ENCODE peak calls at places on chromosomes 5 and 9, in four cellular contexts. N is B cell, E is NB4, F is fibroblast of the aortic adventitia. H is an unnamed sample.

GRCh38 chr9:114015607-114016006 is 62.5 kb downstream of the AMBP start:
- DNase-seq in N (no peak), E (no peak), F (no peak), H (no peak)

GRCh38 chr5:10705736-10706135 is 55.3 kb downstream of the DAP start:
- DNase-seq in N (no peak), F (no peak), E (no peak), H (no peak)

GRCh38 chr5:55407984-55408383 is 100.2 kb downstream of the MTREX start:
- DNase-seq in N (no peak), F (no peak), E (no peak), H (no peak)

GRCh38 chr9:94918038-94918753 is 191.7 kb downstream of the AOPEP start:
- DNase-seq in N (peak; percentile 57), F (no peak), E (peak; percentile 28), H (peak; percentile 60)

GRCh38 chr9:135476981-135477380 is 2.6 kb upstream of the PPP1R26 start:
- DNase-seq in F (peak; percentile 62), N (no peak), E (no peak), H (no peak)

GRCh38 chr5:56003179-56003578 is 8.4 kb upstream of the IL6ST start:
- DNase-seq in N (no peak), E (no peak), F (peak; percentile 75), H (no peak)

GRCh38 chr9:124894741-124895170 is 32.8 kb downstream of the ARPC5L start:
- DNase-seq in F (peak; percentile 58), E (peak; percentile 76), N (no peak), H (peak; percentile 71)

GRCh38 chr5:37804401-37804800 is 35.4 kb downstream of the GDNF start:
- DNase-seq in E (no peak), F (no peak), N (no peak), H (no peak)

GRCh38 chr5:87400305-87400899 is 12.3 kb downstream of the CCNH start:
- DNase-seq in E (peak; percentile 57), N (peak; percentile 19), F (peak; percentile 60), H (peak; percentile 28)

GRCh38 chr5:10268100-10268499 is 18.0 kb downstream of the CCT5 start:
- DNase-seq in F (no peak), E (no peak), N (no peak), H (no peak)

GRCh38 chr5:169100735-169101075 is 200.2 kb downstream of the SLIT3 start:
- DNase-seq in N (no peak), E (no peak), F (peak; percentile 39), H (no peak)

GRCh38 chr5:56601641-56602071 is 213.7 kb upstream of the MAP3K1 start:
- DNase-seq in N (no peak), F (no peak), E (no peak), H (no peak)

GRCh38 chr9:34437006-34437925 is 21.1 kb downstream of the FAM219A start:
- DNase-seq in E (peak; percentile 90), N (peak; percentile 72), F (peak; percentile 88), H (peak; percentile 87)

GRCh38 chr9:113220467-113221002 is 542 bp downstream of the FKBP15 start:
- DNase-seq in N (no peak), F (no peak), E (no peak), H (peak; percentile 20)

GRCh38 chr9:108182950-108183381 is 672.8 kb downstream of the ACTL7B start:
- DNase-seq in E (peak; percentile 51), F (peak; percentile 79), N (no peak), H (peak; percentile 78)

GRCh38 chr9:34701769-34702736 is 7.9 kb downstream of the CCL21 start:
- DNase-seq in E (peak; percentile 86), F (peak; percentile 86), N (peak; percentile 83), H (peak; percentile 78)

GRCh38 chr9:6428940-6429889 is 16.2 kb downstream of the UHRF2 start:
- DNase-seq in E (peak; percentile 44), F (no peak), N (no peak), H (peak; percentile 83)

GRCh38 chr9:84331119-84331791 is 9.3 kb downstream of the SLC28A3 start:
- DNase-seq in E (peak; percentile 66), N (no peak), F (peak; percentile 67), H (no peak)

GRCh38 chr9:83649080-83649479 is 26.1 kb downstream of the IDNK start:
- DNase-seq in E (peak; percentile 64), F (peak; percentile 48), N (peak; percentile 68), H (peak; percentile 66)

GRCh38 chr9:136373300-136374182 is at the start of gene CARD9:
- DNase-seq in N (no peak), F (no peak), E (peak; percentile 94), H (no peak)

GRCh38 chr5:43063731-43064171 is 23.6 kb upstream of the ANXA2R start:
- DNase-seq in N (no peak), F (no peak), E (peak; percentile 92), H (no peak)

GRCh38 chr5:113489299-113489698 is 1.0 kb upstream of the MCC start:
- DNase-seq in N (no peak), F (peak; percentile 98), E (peak; percentile 90), H (peak; percentile 35)

GRCh38 chr9:127899200-127899943 is at the start of gene ST6GALNAC6:
- DNase-seq in N (peak; percentile 97), E (peak; percentile 76), F (peak; percentile 62), H (peak; percentile 84)

GRCh38 chr9:137972355-137972987 is 94.9 kb downstream of the CACNA1B start:
- DNase-seq in N (no peak), F (no peak), E (no peak), H (no peak)

GRCh38 chr9:91541744-91542143 is 118.1 kb upstream of the NFIL3 start:
- DNase-seq in N (no peak), E (no peak), F (peak; percentile 37), H (no peak)

GRCh38 chr5:109769597-109770291 is 80.0 kb downstream of the MAN2A1 start:
- DNase-seq in E (no peak), N (no peak), F (no peak), H (no peak)

GRCh38 chr5:90408571-90409317 is 812 bp downstream of the CETN3 start:
- DNase-seq in E (no peak), N (no peak), F (no peak), H (peak; percentile 1)

GRCh38 chr9:136934247-136934646 is 10.3 kb downstream of the FBXW5 start:
- DNase-seq in F (no peak), N (no peak), E (no peak), H (no peak)

GRCh38 chr5:23614422-23614821 is 107.0 kb downstream of the PRDM9 start:
- DNase-seq in E (no peak), N (no peak), F (no peak), H (no peak)

GRCh38 chr9:121055642-121056143 is 5.6 kb upstream of the C5 start:
- DNase-seq in E (peak; percentile 15), F (peak; percentile 19), N (no peak), H (peak; percentile 37)

GRCh38 chr5:65032250-65032649 is 263.5 kb downstream of the CWC27 start:
- DNase-seq in F (peak; percentile 99), N (no peak), E (peak; percentile 9), H (no peak)

GRCh38 chr5:52867809-52868208 is 80.1 kb downstream of the ITGA1 start:
- DNase-seq in N (no peak), F (no peak), E (no peak), H (no peak)

GRCh38 chr5:179338123-179338676 is 7.1 kb downstream of the ADAMTS2 start:
- DNase-seq in E (no peak), N (no peak), F (no peak), H (no peak)

GRCh38 chr5:173581408-173582197 is 34.8 kb downstream of the BOD1 start:
- DNase-seq in E (peak; percentile 64), F (peak; percentile 33), N (peak; percentile 38), H (peak; percentile 67)

GRCh38 chr5:132859889-132860437 is 6.3 kb downstream of the GDF9 start:
- DNase-seq in E (no peak), F (no peak), N (no peak), H (no peak)

GRCh38 chr9:121736147-121736721 is 84.8 kb downstream of the DAB2IP start:
- DNase-seq in F (peak; percentile 59), E (no peak), N (no peak), H (no peak)

DNA sequence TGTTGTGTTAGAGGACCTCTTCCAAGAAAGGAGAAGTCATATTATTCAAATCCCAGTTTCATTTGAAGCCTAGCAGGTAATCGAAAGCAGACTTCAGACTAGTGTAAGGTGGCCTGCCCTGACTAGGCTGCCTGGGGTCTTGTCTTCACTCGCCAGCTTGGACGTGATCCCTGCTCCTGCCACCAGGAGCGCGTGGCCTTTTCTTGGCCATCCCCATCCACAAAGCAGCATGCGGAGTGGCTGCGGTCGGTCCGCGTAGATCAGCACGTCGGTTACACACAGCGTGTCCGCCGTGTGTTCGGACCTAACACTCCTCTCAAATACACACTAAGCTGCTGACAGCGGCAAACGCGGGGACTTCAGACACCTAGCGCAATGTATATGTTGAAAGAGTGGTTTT is 37.3 kb downstream of the CFAP77 start:
- DNase-seq in F (no peak), E (peak; percentile 8), N (no peak), H (no peak)
- TF ChIP-seq CTCF in F (no peak), E (no peak), N (no peak), H (no peak)

DNA sequence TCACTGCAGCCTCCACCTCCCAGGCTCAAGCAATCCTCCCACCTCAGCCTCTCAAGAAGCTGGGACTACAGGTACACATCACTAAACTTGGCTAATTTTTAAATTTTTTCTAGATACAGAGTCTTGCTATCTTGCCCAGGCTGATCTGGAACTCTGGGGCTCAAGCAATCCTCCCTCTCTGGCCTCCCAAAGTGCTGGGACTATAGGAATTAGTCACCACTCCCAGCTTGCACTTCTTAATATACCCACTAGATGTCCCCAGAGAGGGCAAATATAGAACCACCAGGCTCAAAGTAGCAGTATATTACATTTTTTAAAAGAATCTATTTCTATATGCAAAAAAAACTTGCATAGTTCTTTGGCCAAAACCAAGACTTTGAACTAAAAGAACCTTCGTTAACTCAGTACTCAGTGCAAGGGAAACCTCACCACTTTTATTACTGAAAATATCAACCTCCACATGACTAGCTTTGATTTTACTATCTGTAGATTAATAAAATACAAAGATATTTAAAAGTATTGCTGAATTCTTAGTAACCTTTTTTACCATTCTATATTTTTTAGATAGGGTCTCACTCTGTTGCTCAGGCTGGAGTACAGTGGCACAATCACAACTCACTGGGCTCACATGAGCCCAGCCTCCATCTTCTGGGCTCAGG is 25.8 kb upstream of the HSD17B3 start:
- DNase-seq in F (peak; percentile 80), N (peak; percentile 57), E (peak; percentile 53), H (peak; percentile 52)
- TF ChIP-seq CTCF in F (peak; percentile 83), N (peak; percentile 91), E (peak; percentile 62), H (peak; percentile 54)

GRCh38 chr5:44719856-44720255 is 88.9 kb upstream of the MRPS30 start:
- DNase-seq in E (no peak), N (no peak), F (no peak), H (no peak)
- TF ChIP-seq CTCF in E (no peak), N (no peak), F (no peak), H (no peak)

GRCh38 chr9:129497064-129497836 is 123.7 kb downstream of the C9orf50 start:
- DNase-seq in N (no peak), F (no peak), E (no peak), H (no peak)
- TF ChIP-seq CTCF in N (no peak), F (no peak), E (no peak), H (no peak)

H was measured in GM12865.